ENCODE peak calls at places on chromosomes 2 and 18, in six cellular contexts. C is CD4-positive, alpha-beta T cell; V is HL-60; S is caudate nucleus; N is neural progenitor cell; E is brain microvascular endothelial cell. D is an unnamed sample.

GRCh38 chr2:239569401-239570090 is 168.7 kb upstream of the HDAC4 start:
- DNase-seq in S (no peak), N (no peak), V (no peak), C (no peak), E (peak; percentile 6), D (no peak)

GRCh38 chr2:583666-584065 is 93.5 kb downstream of the TMEM18 start:
- DNase-seq in C (no peak), V (no peak), E (no peak), N (no peak), S (no peak), D (no peak)

GRCh38 chr2:96906719-96907404 is 37.0 kb upstream of the SEMA4C start:
- DNase-seq in S (no peak), C (no peak), N (peak; percentile 79), E (no peak), V (no peak), D (peak; percentile 22)

GRCh38 chr2:28102455-28102874 is 211.9 kb downstream of the BABAM2 start:
- DNase-seq in N (no peak), V (no peak), S (no peak), C (no peak), E (peak; percentile 47), D (no peak)

GRCh38 chr2:55843096-55843991 is 80.2 kb downstream of the EFEMP1 start:
- DNase-seq in S (no peak), E (peak; percentile 83), V (no peak), C (no peak), N (no peak), D (no peak)

GRCh38 chr2:159071190-159071915 is 102.9 kb downstream of the TANC1 start:
- DNase-seq in V (no peak), C (no peak), N (no peak), E (peak; percentile 32), S (no peak), D (no peak)

GRCh38 chr2:108409768-108410167 is 32.0 kb downstream of the SULT1C4 start:
- DNase-seq in C (no peak), S (no peak), V (no peak), E (no peak), N (no peak), D (no peak)

GRCh38 chr2:75006041-75006440 is 47.6 kb downstream of the POLE4 start:
- DNase-seq in C (no peak), V (no peak), N (no peak), S (no peak), E (no peak), D (no peak)

GRCh38 chr2:201182650-201183372 is at the start of gene CASP10:
- DNase-seq in S (no peak), E (peak; percentile 52), C (no peak), V (peak; percentile 78), N (peak; percentile 20), D (no peak)

GRCh38 chr2:171260471-171261424 is 100.1 kb upstream of the TLK1 start:
- DNase-seq in V (no peak), N (no peak), C (no peak), E (no peak), S (no peak), D (no peak)

GRCh38 chr2:16650287-16651249 is 15.1 kb downstream of the CYRIA start:
- DNase-seq in S (no peak), E (peak; percentile 80), N (no peak), V (no peak), C (no peak), D (peak; percentile 43)

GRCh38 chr2:64698668-64699444 is 45.1 kb upstream of the SERTAD2 start:
- DNase-seq in C (no peak), N (no peak), E (peak; percentile 45), V (no peak), S (no peak), D (no peak)

GRCh38 chr2:137123241-137123640 is 357.9 kb downstream of the THSD7B start:
- DNase-seq in V (no peak), C (no peak), E (peak; percentile 83), S (no peak), N (no peak), D (no peak)

GRCh38 chr2:6773007-6773693 is 92.6 kb downstream of the CMPK2 start:
- DNase-seq in V (no peak), E (peak; percentile 42), S (no peak), C (peak; percentile 47), N (peak; percentile 85), D (peak; percentile 46)

GRCh38 chr2:156864230-156864629 is 393.3 kb upstream of the GALNT5 start:
- DNase-seq in E (no peak), N (no peak), S (no peak), C (no peak), V (no peak), D (no peak)

GRCh38 chr2:150675807-150676206 is 188.3 kb upstream of the RND3 start:
- DNase-seq in C (no peak), S (no peak), N (no peak), E (no peak), V (no peak), D (no peak)

DNA sequence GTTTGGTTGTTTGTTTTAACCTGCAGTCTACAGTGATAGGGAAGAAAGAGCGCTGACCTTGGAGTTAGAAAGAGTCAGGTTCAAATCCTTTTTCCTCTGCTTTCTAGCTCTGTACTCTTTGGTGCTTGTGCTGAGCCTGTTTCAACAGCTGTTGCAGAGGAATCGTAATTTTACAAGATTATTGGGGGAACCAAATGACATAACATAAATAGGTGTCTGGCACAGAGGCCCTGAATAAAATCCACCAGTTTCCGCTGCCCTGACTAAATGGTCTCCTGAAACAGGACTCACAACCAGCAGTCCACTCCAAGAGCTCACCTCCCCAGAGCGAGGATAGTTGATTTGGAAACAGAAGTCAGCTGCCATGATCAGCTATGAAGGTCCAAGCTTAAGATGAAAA is 125.0 kb upstream of the CDC42EP3 start:
- DNase-seq in E (no peak), S (no peak), N (no peak), V (no peak), C (no peak), D (no peak)
- H3K27ac ChIP-seq in E (peak overlapping the region; percentile 33), S (no peak overlapping the region), N (no peak overlapping the region), V (no peak overlapping the region), C (no peak overlapping the region), D (no peak overlapping the region)

GRCh38 chr18:32148185-32148870 is 41.5 kb upstream of the MEP1B start:
- DNase-seq in V (no peak), E (no peak), N (no peak), S (no peak), C (no peak), D (no peak)
- H3K27ac ChIP-seq in V (no peak overlapping the region), E (no peak overlapping the region), N (no peak overlapping the region), S (no peak overlapping the region), C (no peak overlapping the region), D (no peak overlapping the region)

GRCh38 chr2:5673148-5673860 is 18.9 kb upstream of the SOX11 start:
- DNase-seq in N (peak; percentile 67), E (no peak), S (no peak), C (no peak), V (no peak), D (no peak)
- H3K27ac ChIP-seq in N (no peak overlapping the region), E (no peak overlapping the region), S (no peak overlapping the region), C (no peak overlapping the region), V (no peak overlapping the region), D (no peak overlapping the region)

GRCh38 chr2:3462493-3463104 is 56.7 kb downstream of the ADI1 start:
- DNase-seq in C (no peak), S (no peak), V (no peak), N (no peak), E (no peak), D (no peak)

GRCh38 chr2:3464401-3465005 is 54.8 kb downstream of the ADI1 start:
- DNase-seq in C (no peak), E (no peak), N (no peak), S (no peak), V (no peak), D (no peak)

GRCh38 chr2:3463914-3464313 is 55.4 kb downstream of the ADI1 start:
- DNase-seq in E (no peak), S (no peak), V (no peak), C (no peak), N (no peak), D (no peak)

GRCh38 chr2:3461781-3462492 is 57.4 kb downstream of the ADI1 start:
- DNase-seq in C (no peak), E (no peak), V (peak; percentile 45), N (peak; percentile 50), S (no peak), D (no peak)

GRCh38 chr2:3463156-3463835 is 56.0 kb downstream of the ADI1 start:
- DNase-seq in N (no peak), C (no peak), V (no peak), S (no peak), E (no peak), D (no peak)
- H3K27ac ChIP-seq in N (no peak overlapping the region), C (no peak overlapping the region), V (no peak overlapping the region), S (no peak overlapping the region), E (no peak overlapping the region), D (no peak overlapping the region)

DNA sequence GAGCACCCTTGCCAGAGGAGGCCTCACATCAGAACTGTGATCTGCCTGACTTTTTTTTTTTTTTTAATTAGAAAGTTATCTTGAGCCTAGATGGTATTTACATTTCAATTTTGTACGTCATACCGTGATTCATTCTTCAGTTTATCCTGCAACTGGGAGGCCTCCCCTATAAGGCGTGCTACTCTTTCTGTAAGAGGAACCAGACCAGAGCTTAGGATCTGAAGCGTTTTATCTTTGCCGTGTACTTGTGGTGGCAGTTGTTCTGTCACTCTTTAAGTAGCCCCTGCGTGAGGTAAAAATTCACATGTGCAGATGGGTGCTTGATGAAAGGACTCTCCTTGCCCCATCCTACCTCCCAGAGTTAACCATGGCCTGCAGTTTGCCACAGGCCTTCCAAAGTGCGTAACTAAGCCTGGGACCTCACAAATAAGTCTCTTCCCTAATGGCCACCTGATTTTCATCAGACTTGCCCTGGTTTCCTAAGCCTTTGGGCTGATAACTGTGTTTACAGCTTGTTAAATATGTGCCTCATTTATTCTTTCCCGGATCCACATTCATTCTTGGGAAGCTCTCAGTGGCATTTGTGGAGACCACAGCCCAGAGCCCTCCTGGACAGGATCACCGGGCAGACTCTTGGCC is 96.0 kb downstream of the MTCL1 start:
- DNase-seq in N (no peak), S (no peak), E (peak; percentile 85), C (no peak), V (no peak), D (no peak)
- H3K27ac ChIP-seq in N (peak overlapping the region; percentile 77), S (no peak overlapping the region), E (peak overlapping the region; percentile 99), C (no peak overlapping the region), V (no peak overlapping the region), D (no peak overlapping the region)

GRCh38 chr2:86441392-86441788 is 219 bp downstream of the KDM3A start:
- DNase-seq in C (no peak), V (no peak), S (no peak), E (no peak), N (no peak), D (no peak)
- H3K27ac ChIP-seq in C (peak overlapping the region; percentile 76), V (peak overlapping the region; percentile 98), S (peak overlapping the region; percentile 61), E (peak overlapping the region; percentile 99), N (peak overlapping the region; percentile 34), D (peak overlapping the region; percentile 93)